ENCODE peak calls at places on chromosomes 5 and 9, in seven cellular contexts. Q is osteocyte; A is activated T-helper 1 cell treated with anti-CD3 and anti-CD28 coated beads, Interleukin-12 subunit alpha, Interleukin-12 subunit beta, Interleukin-2, Interleukin-4 antibody, amounts not matched to agents 30 ng/mL and 10 ng/mL and 1 ng/mL, durations not matched to agents 14 hours and 24 hours and 36 hours; R is BJ; V is tibial nerve; M is ELF-1; J is GOT3. N is an unnamed sample.

GRCh38 chr9:75142208-75142607 is 53.9 kb downstream of the OSTF1 start:
- DNase-seq in Q (no peak), A (no peak), R (no peak), V (no peak), M (no peak), J (no peak), N (no peak)

GRCh38 chr5:57094753-57095683 is 78.8 kb upstream of the GPBP1 start:
- DNase-seq in Q (peak), A (no peak), R (no peak), V (no peak), M (peak), J (no peak), N (peak)

GRCh38 chr9:18626046-18626698 is 152.2 kb downstream of the ADAMTSL1 start:
- DNase-seq in Q (no peak), A (no peak), R (no peak), V (no peak), M (no peak), J (no peak), N (no peak)

GRCh38 chr9:101498323-101498722 is 35.3 kb upstream of the RNF20 start:
- DNase-seq in Q (no peak), A (no peak), R (no peak), V (no peak), M (no peak), J (no peak), N (no peak)

GRCh38 chr9:35868972-35869371 is 1.2 kb downstream of the OR13J1 start:
- DNase-seq in Q (no peak), A (no peak), R (no peak), V (no peak), M (no peak), J (no peak), N (no peak)

GRCh38 chr9:111099199-111100005 is 61.1 kb upstream of the LPAR1 start:
- DNase-seq in Q (no peak), A (no peak), R (peak), V (no peak), M (peak), J (no peak), N (peak)

GRCh38 chr9:127083598-127083997 is 38.8 kb downstream of the ANGPTL2 start:
- DNase-seq in Q (no peak), A (no peak), R (no peak), V (no peak), M (no peak), J (no peak), N (no peak)

GRCh38 chr5:77855369-77855768 is 79.2 kb upstream of the TBCA start:
- DNase-seq in Q (no peak), A (no peak), R (no peak), V (no peak), M (no peak), J (no peak), N (no peak)

GRCh38 chr9:73869261-73869660 is 627.9 kb upstream of the RORB start:
- DNase-seq in Q (no peak), A (peak), R (no peak), V (no peak), M (no peak), J (no peak), N (peak)

GRCh38 chr9:126206099-126206498 is 120.5 kb upstream of the MVB12B start:
- DNase-seq in Q (no peak), A (no peak), R (no peak), V (no peak), M (no peak), J (no peak), N (no peak)

GRCh38 chr9:134333234-134333873 is 7.1 kb downstream of the RXRA start:
- DNase-seq in Q (no peak), A (no peak), R (no peak), V (no peak), M (peak), J (no peak), N (no peak)

GRCh38 chr9:7665874-7666273 is 133.7 kb downstream of the DMAC1 start:
- DNase-seq in Q (no peak), A (no peak), R (no peak), V (no peak), M (no peak), J (no peak), N (no peak)

GRCh38 chr5:59380350-59380951 is 513.1 kb downstream of the PDE4D start:
- DNase-seq in Q (no peak), A (no peak), R (peak), V (no peak), M (no peak), J (no peak), N (peak)

GRCh38 chr5:109316631-109317030 is 93.1 kb downstream of the PJA2 start:
- DNase-seq in Q (no peak), A (no peak), R (no peak), V (no peak), M (no peak), J (no peak), N (no peak)

GRCh38 chr5:150402901-150403342 is 9.8 kb downstream of the CD74 start:
- DNase-seq in Q (no peak), A (no peak), R (no peak), V (no peak), M (no peak), J (no peak), N (no peak)

GRCh38 chr9:69465473-69465872 is 140.5 kb downstream of the ENTREP1 start:
- DNase-seq in Q (no peak), A (no peak), R (no peak), V (peak), M (no peak), J (no peak), N (no peak)

GRCh38 chr5:97042981-97043380 is 99.4 kb downstream of the LIX1 start:
- DNase-seq in Q (no peak), A (no peak), R (no peak), V (no peak), M (peak), J (no peak), N (no peak)

GRCh38 chr9:84481819-84482218 is 141.3 kb upstream of the SLC28A3 start:
- DNase-seq in Q (no peak), A (no peak), R (no peak), V (no peak), M (no peak), J (no peak), N (no peak)

GRCh38 chr5:92309336-92309991 is 926.3 kb upstream of the ARRDC3 start:
- DNase-seq in Q (no peak), A (no peak), R (peak), V (no peak), M (no peak), J (no peak), N (peak)

N was measured in SK-MEL-5.